ENCODE peak calls at places on chromosomes 3 and 15, in seven cellular contexts. A is LHCN-M2; Q is astrocyte of the spinal cord; K is kidney tubule cell; P is activated CD4-positive, alpha-beta memory T cell treated with anti-CD3 and anti-CD28 coated beads, Interleukin-2, amount 10 ng/mL, durations not matched to agents 7 days and 5 days; B is stimulated activated CD4-positive, alpha-beta T cell treated with anti-CD3 and anti-CD28 coated beads, Interleukin-12 subunit alpha, Interleukin-12 subunit beta, amount 100 ng/mL, for 48 hours; T is dorsolateral prefrontal cortex. S is an unnamed sample.

GRCh38 chr15:73876779-73877178 is 3.4 kb downstream of the TBC1D21 start:
- DNase-seq in P (no peak), Q (no peak), B (no peak), K (no peak), T (no peak), A (no peak), S (no peak)

GRCh38 chr3:138135141-138135832 is 3.1 kb upstream of the A4GNT start:
- DNase-seq in Q (no peak), T (no peak), P (no peak), K (no peak), B (no peak), A (no peak), S (no peak)

GRCh38 chr15:94535298-94536048 is 304.1 kb downstream of the MCTP2 start:
- DNase-seq in T (no peak), A (no peak), K (no peak), P (no peak), B (no peak), Q (no peak), S (no peak)

GRCh38 chr3:31958721-31959152 is 22.3 kb downstream of the OSBPL10 start:
- DNase-seq in T (no peak), P (no peak), B (no peak), K (no peak), A (no peak), Q (no peak), S (no peak)

GRCh38 chr3:183085634-183086390 is 13.5 kb downstream of the MCCC1 start:
- DNase-seq in P (no peak), K (peak; percentile 17), Q (peak; percentile 48), A (peak; percentile 20), B (no peak), T (no peak), S (no peak)

GRCh38 chr3:127822166-127822835 is at the start of gene MGLL:
- DNase-seq in A (peak; percentile 59), Q (peak; percentile 51), T (no peak), K (peak; percentile 65), B (no peak), P (no peak), S (peak; percentile 61)

GRCh38 chr15:76337739-76338554 is 1.4 kb downstream of the ISL2 start:
- DNase-seq in T (no peak), B (no peak), K (no peak), P (no peak), Q (no peak), A (no peak), S (no peak)

GRCh38 chr3:40504636-40505430 is 1.0 kb upstream of the ZNF620 start:
- DNase-seq in T (no peak), P (no peak), Q (peak; percentile 89), A (peak; percentile 95), K (peak; percentile 99), B (no peak), S (no peak)

GRCh38 chr15:35444557-35445204 is 101.3 kb downstream of the DPH6 start:
- DNase-seq in P (no peak), Q (peak; percentile 61), K (peak; percentile 61), B (peak; percentile 0), T (no peak), A (peak; percentile 59), S (no peak)

GRCh38 chr3:53084310-53085001 is 38.6 kb upstream of the SFMBT1 start:
- DNase-seq in Q (no peak), K (peak; percentile 75), A (no peak), T (no peak), P (no peak), B (no peak), S (no peak)

GRCh38 chr3:177197041-177197933 is at the start of gene TBL1XR1:
- DNase-seq in P (peak; percentile 90), Q (peak; percentile 97), B (peak; percentile 64), K (peak; percentile 96), A (peak; percentile 88), T (peak; percentile 92), S (peak; percentile 91)

GRCh38 chr3:160460033-160460432 is 10.4 kb upstream of the TRIM59 start:
- DNase-seq in P (no peak), K (no peak), A (no peak), T (no peak), Q (no peak), B (no peak), S (no peak)

GRCh38 chr3:168121175-168121853 is 25.6 kb upstream of the GOLIM4 start:
- DNase-seq in Q (peak; percentile 44), A (peak; percentile 39), T (no peak), B (no peak), K (no peak), P (no peak), S (no peak)

GRCh38 chr3:105984837-105985236 is 116.0 kb upstream of the CBLB start:
- DNase-seq in K (no peak), T (no peak), A (peak; percentile 23), P (no peak), B (no peak), Q (peak; percentile 29), S (no peak)

GRCh38 chr3:157533298-157533870 is 30.2 kb upstream of the VEPH1 start:
- DNase-seq in T (no peak), P (no peak), Q (peak; percentile 86), B (no peak), K (peak; percentile 65), A (peak; percentile 85), S (no peak)

GRCh38 chr15:37876900-37877299 is 57.5 kb upstream of the TMCO5A start:
- DNase-seq in B (no peak), T (no peak), A (no peak), K (no peak), Q (no peak), P (no peak), S (no peak)

GRCh38 chr3:69864751-69865150 is 125.5 kb downstream of the MITF start:
- DNase-seq in Q (no peak), B (no peak), K (no peak), A (no peak), T (no peak), P (no peak), S (no peak)

GRCh38 chr15:33309602-33310276 is 1.0 kb upstream of the RYR3 start:
- DNase-seq in P (no peak), T (peak; percentile 52), B (no peak), A (peak; percentile 29), K (peak; percentile 69), Q (no peak), S (no peak)